ENCODE peak calls at places on chromosomes 16 and 17, in seven cellular contexts. One of them, this sample, is unnamed.

GRCh38 chr16:76396977-76397376 is 119.8 kb downstream of the CNTNAP4 start:
- DNase-seq in CD4-positive, alpha-beta T cell: no peak
- DNase-seq in left ventricle myocardium inferior: no peak
- DNase-seq in endothelial cell: no peak
- DNase-seq in SW 1271: no peak
- DNase-seq in stimulated activated naive CD4-positive, alpha-beta T cell: no peak
- DNase-seq in right atrium auricular region: no peak
- DNase-seq in this sample: no peak

GRCh38 chr17:80649672-80650338 is 105.2 kb downstream of the RPTOR start:
- DNase-seq in CD4-positive, alpha-beta T cell: peak
- DNase-seq in left ventricle myocardium inferior: peak
- DNase-seq in endothelial cell: peak
- DNase-seq in SW 1271: peak
- DNase-seq in stimulated activated naive CD4-positive, alpha-beta T cell: peak
- DNase-seq in right atrium auricular region: peak
- DNase-seq in this sample: no peak

GRCh38 chr17:38609280-38610031 is 3.7 kb upstream of the SRCIN1 start:
- DNase-seq in CD4-positive, alpha-beta T cell: no peak
- DNase-seq in left ventricle myocardium inferior: no peak
- DNase-seq in endothelial cell: no peak
- DNase-seq in SW 1271: no peak
- DNase-seq in stimulated activated naive CD4-positive, alpha-beta T cell: no peak
- DNase-seq in right atrium auricular region: no peak
- DNase-seq in this sample: no peak

GRCh38 chr17:6305613-6306360 is 129.1 kb downstream of the AIPL1 start:
- DNase-seq in CD4-positive, alpha-beta T cell: no peak
- DNase-seq in left ventricle myocardium inferior: no peak
- DNase-seq in endothelial cell: no peak
- DNase-seq in SW 1271: no peak
- DNase-seq in stimulated activated naive CD4-positive, alpha-beta T cell: no peak
- DNase-seq in right atrium auricular region: no peak
- DNase-seq in this sample: no peak

GRCh38 chr17:2051388-2052237 is 3.3 kb upstream of the HIC1 start:
- DNase-seq in CD4-positive, alpha-beta T cell: no peak
- DNase-seq in left ventricle myocardium inferior: no peak
- DNase-seq in endothelial cell: no peak
- DNase-seq in SW 1271: no peak
- DNase-seq in stimulated activated naive CD4-positive, alpha-beta T cell: no peak
- DNase-seq in right atrium auricular region: no peak
- DNase-seq in this sample: no peak

GRCh38 chr17:30203471-30203981 is 32.0 kb downstream of the SLC6A4 start:
- DNase-seq in CD4-positive, alpha-beta T cell: no peak
- DNase-seq in left ventricle myocardium inferior: no peak
- DNase-seq in endothelial cell: no peak
- DNase-seq in SW 1271: no peak
- DNase-seq in stimulated activated naive CD4-positive, alpha-beta T cell: no peak
- DNase-seq in right atrium auricular region: no peak
- DNase-seq in this sample: no peak

GRCh38 chr16:82761858-82762257 is 135.1 kb downstream of the CDH13 start:
- DNase-seq in CD4-positive, alpha-beta T cell: no peak
- DNase-seq in left ventricle myocardium inferior: no peak
- DNase-seq in endothelial cell: no peak
- DNase-seq in SW 1271: no peak
- DNase-seq in stimulated activated naive CD4-positive, alpha-beta T cell: no peak
- DNase-seq in right atrium auricular region: no peak
- DNase-seq in this sample: no peak

GRCh38 chr17:71902931-71903506 is 217.8 kb upstream of the SOX9 start:
- DNase-seq in CD4-positive, alpha-beta T cell: no peak
- DNase-seq in left ventricle myocardium inferior: no peak
- DNase-seq in endothelial cell: no peak
- DNase-seq in SW 1271: peak
- DNase-seq in stimulated activated naive CD4-positive, alpha-beta T cell: no peak
- DNase-seq in right atrium auricular region: no peak
- DNase-seq in this sample: no peak

GRCh38 chr16:9109255-9109654 is 17.8 kb downstream of the HAPSTR1 start:
- DNase-seq in CD4-positive, alpha-beta T cell: no peak
- DNase-seq in left ventricle myocardium inferior: no peak
- DNase-seq in endothelial cell: no peak
- DNase-seq in SW 1271: no peak
- DNase-seq in stimulated activated naive CD4-positive, alpha-beta T cell: no peak
- DNase-seq in right atrium auricular region: no peak
- DNase-seq in this sample: no peak

GRCh38 chr17:75540923-75541503 is 15.5 kb downstream of the LLGL2 start:
- DNase-seq in CD4-positive, alpha-beta T cell: no peak
- DNase-seq in left ventricle myocardium inferior: no peak
- DNase-seq in endothelial cell: no peak
- DNase-seq in SW 1271: no peak
- DNase-seq in stimulated activated naive CD4-positive, alpha-beta T cell: no peak
- DNase-seq in right atrium auricular region: no peak
- DNase-seq in this sample: no peak

GRCh38 chr17:29760771-29761682 is 138.3 kb upstream of the CORO6 start:
- DNase-seq in CD4-positive, alpha-beta T cell: peak
- DNase-seq in left ventricle myocardium inferior: peak
- DNase-seq in endothelial cell: peak
- DNase-seq in SW 1271: peak
- DNase-seq in stimulated activated naive CD4-positive, alpha-beta T cell: peak
- DNase-seq in right atrium auricular region: peak
- DNase-seq in this sample: peak

GRCh38 chr16:69534720-69535119 is 31.0 kb upstream of the NFAT5 start:
- DNase-seq in CD4-positive, alpha-beta T cell: no peak
- DNase-seq in left ventricle myocardium inferior: no peak
- DNase-seq in endothelial cell: no peak
- DNase-seq in SW 1271: no peak
- DNase-seq in stimulated activated naive CD4-positive, alpha-beta T cell: no peak
- DNase-seq in right atrium auricular region: no peak
- DNase-seq in this sample: no peak

GRCh38 chr17:76075364-76076099 is 951 bp downstream of the GALR2 start:
- DNase-seq in CD4-positive, alpha-beta T cell: no peak
- DNase-seq in left ventricle myocardium inferior: no peak
- DNase-seq in endothelial cell: peak
- DNase-seq in SW 1271: no peak
- DNase-seq in stimulated activated naive CD4-positive, alpha-beta T cell: no peak
- DNase-seq in right atrium auricular region: no peak
- DNase-seq in this sample: no peak

GRCh38 chr16:66248096-66248495 is 118.4 kb upstream of the CDH5 start:
- DNase-seq in CD4-positive, alpha-beta T cell: no peak
- DNase-seq in left ventricle myocardium inferior: peak
- DNase-seq in endothelial cell: no peak
- DNase-seq in SW 1271: no peak
- DNase-seq in stimulated activated naive CD4-positive, alpha-beta T cell: no peak
- DNase-seq in right atrium auricular region: peak
- DNase-seq in this sample: no peak

GRCh38 chr16:53501216-53501859 is 1.7 kb downstream of the AKTIP start:
- DNase-seq in CD4-positive, alpha-beta T cell: no peak
- DNase-seq in left ventricle myocardium inferior: no peak
- DNase-seq in endothelial cell: no peak
- DNase-seq in SW 1271: no peak
- DNase-seq in stimulated activated naive CD4-positive, alpha-beta T cell: no peak
- DNase-seq in right atrium auricular region: no peak
- DNase-seq in this sample: no peak

GRCh38 chr17:21373034-21373433 is 3.1 kb upstream of the KCNJ12 start:
- DNase-seq in CD4-positive, alpha-beta T cell: no peak
- DNase-seq in left ventricle myocardium inferior: no peak
- DNase-seq in endothelial cell: no peak
- DNase-seq in SW 1271: no peak
- DNase-seq in stimulated activated naive CD4-positive, alpha-beta T cell: no peak
- DNase-seq in right atrium auricular region: no peak
- DNase-seq in this sample: no peak

GRCh38 chr16:3513892-3514600 is 13.2 kb downstream of the CLUAP1 start:
- DNase-seq in CD4-positive, alpha-beta T cell: no peak
- DNase-seq in left ventricle myocardium inferior: no peak
- DNase-seq in endothelial cell: no peak
- DNase-seq in SW 1271: no peak
- DNase-seq in stimulated activated naive CD4-positive, alpha-beta T cell: no peak
- DNase-seq in right atrium auricular region: no peak
- DNase-seq in this sample: no peak

GRCh38 chr16:65975049-65975708 is 391.3 kb upstream of the CDH5 start:
- DNase-seq in CD4-positive, alpha-beta T cell: no peak
- DNase-seq in left ventricle myocardium inferior: no peak
- DNase-seq in endothelial cell: no peak
- DNase-seq in SW 1271: no peak
- DNase-seq in stimulated activated naive CD4-positive, alpha-beta T cell: no peak
- DNase-seq in right atrium auricular region: no peak
- DNase-seq in this sample: no peak

GRCh38 chr17:14321980-14322776 is 21.3 kb downstream of the HS3ST3B1 start:
- DNase-seq in CD4-positive, alpha-beta T cell: no peak
- DNase-seq in left ventricle myocardium inferior: no peak
- DNase-seq in endothelial cell: no peak
- DNase-seq in SW 1271: no peak
- DNase-seq in stimulated activated naive CD4-positive, alpha-beta T cell: no peak
- DNase-seq in right atrium auricular region: no peak
- DNase-seq in this sample: no peak

GRCh38 chr17:39667262-39668140 is 752 bp upstream of the PNMT start:
- DNase-seq in CD4-positive, alpha-beta T cell: no peak
- DNase-seq in left ventricle myocardium inferior: peak
- DNase-seq in endothelial cell: no peak
- DNase-seq in SW 1271: no peak
- DNase-seq in stimulated activated naive CD4-positive, alpha-beta T cell: no peak
- DNase-seq in right atrium auricular region: no peak
- DNase-seq in this sample: no peak

GRCh38 chr17:27802033-27802432 is 1.7 kb upstream of the NOS2 start:
- DNase-seq in CD4-positive, alpha-beta T cell: no peak
- DNase-seq in left ventricle myocardium inferior: no peak
- DNase-seq in endothelial cell: no peak
- DNase-seq in SW 1271: no peak
- DNase-seq in stimulated activated naive CD4-positive, alpha-beta T cell: no peak
- DNase-seq in right atrium auricular region: no peak
- DNase-seq in this sample: no peak

GRCh38 chr16:84625556-84625955 is 7.7 kb upstream of the COTL1 start:
- DNase-seq in CD4-positive, alpha-beta T cell: no peak
- DNase-seq in left ventricle myocardium inferior: no peak
- DNase-seq in endothelial cell: no peak
- DNase-seq in SW 1271: no peak
- DNase-seq in stimulated activated naive CD4-positive, alpha-beta T cell: no peak
- DNase-seq in right atrium auricular region: no peak
- DNase-seq in this sample: no peak

GRCh38 chr16:85423186-85423550 is 190.0 kb upstream of the GSE1 start:
- DNase-seq in CD4-positive, alpha-beta T cell: no peak
- DNase-seq in left ventricle myocardium inferior: peak
- DNase-seq in endothelial cell: peak
- DNase-seq in SW 1271: no peak
- DNase-seq in stimulated activated naive CD4-positive, alpha-beta T cell: no peak
- DNase-seq in right atrium auricular region: no peak
- DNase-seq in this sample: no peak

GRCh38 chr17:67388986-67389385 is 11.9 kb downstream of the PITPNC1 start:
- DNase-seq in CD4-positive, alpha-beta T cell: no peak
- DNase-seq in left ventricle myocardium inferior: no peak
- DNase-seq in endothelial cell: no peak
- DNase-seq in SW 1271: no peak
- DNase-seq in stimulated activated naive CD4-positive, alpha-beta T cell: no peak
- DNase-seq in right atrium auricular region: no peak
- DNase-seq in this sample: no peak

GRCh38 chr17:80387071-80387470 is 27.9 kb upstream of the ENDOV start:
- DNase-seq in CD4-positive, alpha-beta T cell: no peak
- DNase-seq in left ventricle myocardium inferior: no peak
- DNase-seq in endothelial cell: no peak
- DNase-seq in SW 1271: no peak
- DNase-seq in stimulated activated naive CD4-positive, alpha-beta T cell: no peak
- DNase-seq in right atrium auricular region: no peak
- DNase-seq in this sample: no peak

GRCh38 chr16:81951564-81951963 is 59.7 kb downstream of the SDR42E1 start:
- DNase-seq in CD4-positive, alpha-beta T cell: no peak
- DNase-seq in left ventricle myocardium inferior: no peak
- DNase-seq in endothelial cell: no peak
- DNase-seq in SW 1271: no peak
- DNase-seq in stimulated activated naive CD4-positive, alpha-beta T cell: no peak
- DNase-seq in right atrium auricular region: no peak
- DNase-seq in this sample: no peak

GRCh38 chr16:6903671-6904070 is 429.0 kb upstream of the RBFOX1 start:
- DNase-seq in CD4-positive, alpha-beta T cell: no peak
- DNase-seq in left ventricle myocardium inferior: no peak
- DNase-seq in endothelial cell: no peak
- DNase-seq in SW 1271: no peak
- DNase-seq in stimulated activated naive CD4-positive, alpha-beta T cell: no peak
- DNase-seq in right atrium auricular region: no peak
- DNase-seq in this sample: no peak

GRCh38 chr17:7849185-7850117 is 5.4 kb upstream of the TMEM88 start:
- DNase-seq in CD4-positive, alpha-beta T cell: no peak
- DNase-seq in left ventricle myocardium inferior: no peak
- DNase-seq in endothelial cell: no peak
- DNase-seq in SW 1271: no peak
- DNase-seq in stimulated activated naive CD4-positive, alpha-beta T cell: no peak
- DNase-seq in right atrium auricular region: no peak
- DNase-seq in this sample: no peak

GRCh38 chr17:13337864-13338371 is 263.8 kb downstream of the HS3ST3A1 start:
- DNase-seq in CD4-positive, alpha-beta T cell: no peak
- DNase-seq in left ventricle myocardium inferior: no peak
- DNase-seq in endothelial cell: peak
- DNase-seq in SW 1271: peak
- DNase-seq in stimulated activated naive CD4-positive, alpha-beta T cell: no peak
- DNase-seq in right atrium auricular region: no peak
- DNase-seq in this sample: no peak

GRCh38 chr17:81003711-81004335 is 12.2 kb downstream of the CHMP6 start:
- DNase-seq in CD4-positive, alpha-beta T cell: no peak
- DNase-seq in left ventricle myocardium inferior: no peak
- DNase-seq in endothelial cell: no peak
- DNase-seq in SW 1271: no peak
- DNase-seq in stimulated activated naive CD4-positive, alpha-beta T cell: no peak
- DNase-seq in right atrium auricular region: no peak
- DNase-seq in this sample: no peak

GRCh38 chr17:14699569-14700190 is 398.8 kb downstream of the HS3ST3B1 start:
- DNase-seq in CD4-positive, alpha-beta T cell: no peak
- DNase-seq in left ventricle myocardium inferior: no peak
- DNase-seq in endothelial cell: no peak
- DNase-seq in SW 1271: no peak
- DNase-seq in stimulated activated naive CD4-positive, alpha-beta T cell: no peak
- DNase-seq in right atrium auricular region: no peak
- DNase-seq in this sample: no peak

GRCh38 chr17:29215717-29216116 is 30.9 kb upstream of the CRYBA1 start:
- DNase-seq in CD4-positive, alpha-beta T cell: no peak
- DNase-seq in left ventricle myocardium inferior: no peak
- DNase-seq in endothelial cell: no peak
- DNase-seq in SW 1271: no peak
- DNase-seq in stimulated activated naive CD4-positive, alpha-beta T cell: no peak
- DNase-seq in right atrium auricular region: no peak
- DNase-seq in this sample: no peak

This sample was measured in progenitor cell of endocrine pancreas.